ENCODE peak calls at places on chromosomes 5 and 9, in five cellular contexts. C, K, B, T and M are unnamed samples.

GRCh38 chr9:126411948-126412284 is 85.3 kb downstream of the MVB12B start:
- DNase-seq in B (no peak), K (no peak), T (no peak), C (no peak), M (no peak)

GRCh38 chr5:75566710-75567309 is 44.4 kb upstream of the ANKDD1B start:
- DNase-seq in B (peak), T (peak), C (no peak), K (no peak), M (peak)

GRCh38 chr5:175133185-175133584 is 310.8 kb downstream of the DRD1 start:
- DNase-seq in T (peak), C (no peak), B (no peak), K (no peak), M (no peak)

GRCh38 chr9:7174884-7175283 is 417.1 kb downstream of the KDM4C start:
- DNase-seq in C (no peak), B (no peak), K (no peak), T (peak), M (peak)

GRCh38 chr5:149079883-149080282 is 17.0 kb upstream of the SH3TC2 start:
- DNase-seq in C (no peak), K (no peak), B (no peak), T (no peak), M (no peak)

GRCh38 chr9:68643901-68644809 is 60.9 kb upstream of the PIP5K1B start:
- DNase-seq in B (no peak), C (no peak), T (no peak), K (no peak), M (peak)

GRCh38 chr5:141672071-141672855 is 9.8 kb downstream of the ARAP3 start:
- DNase-seq in K (no peak), T (no peak), C (no peak), B (no peak), M (no peak)

GRCh38 chr5:16492398-16493175 is 27.0 kb upstream of the ZNF622 start:
- DNase-seq in B (no peak), C (peak), K (peak), T (peak), M (no peak)

GRCh38 chr5:10485142-10485795 is 43.6 kb downstream of the ROPN1L start:
- DNase-seq in B (no peak), C (no peak), T (peak), K (no peak), M (peak)

GRCh38 chr9:126151031-126151670 is 175.5 kb upstream of the MVB12B start:
- DNase-seq in T (no peak), B (peak), C (no peak), K (peak), M (no peak)

GRCh38 chr9:6215562-6215961 is at the start of gene IL33:
- DNase-seq in B (no peak), K (no peak), T (no peak), C (peak), M (no peak)

GRCh38 chr5:176525677-176526076 is 11.5 kb downstream of the RNF44 start:
- DNase-seq in B (no peak), K (no peak), C (no peak), T (no peak), M (no peak)

GRCh38 chr5:109411627-109412026 is 1.9 kb upstream of the PJA2 start:
- DNase-seq in T (peak), K (no peak), B (no peak), C (no peak), M (peak)

GRCh38 chr5:132215329-132215728 is 12.3 kb downstream of the P4HA2 start:
- DNase-seq in C (peak), K (peak), T (peak), B (no peak), M (no peak)

GRCh38 chr9:3511537-3511936 is 14.3 kb downstream of the RFX3 start:
- DNase-seq in K (no peak), C (no peak), T (peak), B (peak), M (peak)

GRCh38 chr5:147911427-147911826 is 5.1 kb upstream of the C5orf46 start:
- DNase-seq in K (peak), B (no peak), T (no peak), C (peak), M (no peak)

GRCh38 chr5:575636-576035 is 36.5 kb upstream of the CEP72 start:
- DNase-seq in T (no peak), K (no peak), B (no peak), C (no peak), M (no peak)

GRCh38 chr5:121668635-121669034 is 183.0 kb upstream of the FTMT start:
- DNase-seq in C (no peak), B (no peak), T (no peak), K (no peak), M (peak)

GRCh38 chr9:130430232-130430631 is 14.5 kb upstream of the ASS1 start:
- DNase-seq in T (no peak), C (no peak), K (no peak), B (no peak), M (no peak)

GRCh38 chr5:122292357-122292756 is 19.7 kb upstream of the SNCAIP start:
- DNase-seq in T (no peak), C (no peak), B (no peak), K (no peak), M (no peak)

GRCh38 chr5:111748304-111748763 is 8.7 kb downstream of the NREP start:
- DNase-seq in B (no peak), K (no peak), C (no peak), T (no peak), M (no peak)

GRCh38 chr5:133489632-133490031 is 122.7 kb downstream of the FSTL4 start:
- DNase-seq in C (no peak), T (peak), B (peak), K (no peak), M (no peak)

GRCh38 chr5:15835514-15835913 is 335.5 kb downstream of the FBXL7 start:
- DNase-seq in K (no peak), B (no peak), C (no peak), T (no peak), M (no peak)

GRCh38 chr5:43674536-43674935 is 71.6 kb downstream of the NNT start:
- DNase-seq in C (no peak), T (no peak), K (no peak), B (no peak), M (no peak)

GRCh38 chr9:89448381-89448780 is 49.5 kb downstream of the SEMA4D start:
- DNase-seq in C (no peak), K (no peak), B (no peak), T (no peak), M (no peak)

GRCh38 chr5:58450811-58451629 is 8.9 kb downstream of the PLK2 start:
- DNase-seq in B (no peak), K (no peak), T (no peak), C (no peak), M (no peak)

GRCh38 chr5:56305551-56305950 is 72.4 kb upstream of the ANKRD55 start:
- DNase-seq in T (no peak), K (no peak), C (no peak), B (no peak), M (no peak)

GRCh38 chr5:132353593-132353992 is 15.9 kb upstream of the SLC22A5 start:
- DNase-seq in B (no peak), C (no peak), K (no peak), T (no peak), M (no peak)

GRCh38 chr5:10333154-10334006 is 20.1 kb upstream of the MARCHF6 start:
- DNase-seq in K (no peak), T (peak), C (no peak), B (no peak), M (peak)

GRCh38 chr5:151427258-151427657 is 20.1 kb upstream of the SLC36A1 start:
- DNase-seq in K (no peak), T (no peak), B (no peak), C (no peak), M (peak)

GRCh38 chr9:136858844-136859757 is 7.0 kb downstream of the MAMDC4 start:
- DNase-seq in B (no peak), C (no peak), K (no peak), T (peak), M (no peak)

GRCh38 chr5:154403234-154403633 is 42.6 kb upstream of the SAP30L start:
- DNase-seq in T (no peak), C (no peak), B (no peak), K (no peak), M (no peak)

GRCh38 chr9:135087489-135087791 is at the start of gene OLFM1:
- DNase-seq in T (peak), C (peak), K (peak), B (no peak), M (no peak)

GRCh38 chr9:7053903-7054302 is 296.1 kb downstream of the KDM4C start:
- DNase-seq in B (no peak), K (no peak), C (no peak), T (no peak), M (no peak)

GRCh38 chr5:139419793-139420192 is 15.9 kb upstream of the SPATA24 start:
- DNase-seq in B (no peak), T (no peak), K (no peak), C (no peak), M (no peak)

GRCh38 chr9:101736723-101737122 is 1.7 kb downstream of the GRIN3A start:
- DNase-seq in C (no peak), B (no peak), K (no peak), T (no peak), M (no peak)

GRCh38 chr5:42655982-42656660 is 100.5 kb upstream of the CCDC152 start:
- DNase-seq in T (no peak), B (no peak), K (no peak), C (no peak), M (no peak)

DNA sequence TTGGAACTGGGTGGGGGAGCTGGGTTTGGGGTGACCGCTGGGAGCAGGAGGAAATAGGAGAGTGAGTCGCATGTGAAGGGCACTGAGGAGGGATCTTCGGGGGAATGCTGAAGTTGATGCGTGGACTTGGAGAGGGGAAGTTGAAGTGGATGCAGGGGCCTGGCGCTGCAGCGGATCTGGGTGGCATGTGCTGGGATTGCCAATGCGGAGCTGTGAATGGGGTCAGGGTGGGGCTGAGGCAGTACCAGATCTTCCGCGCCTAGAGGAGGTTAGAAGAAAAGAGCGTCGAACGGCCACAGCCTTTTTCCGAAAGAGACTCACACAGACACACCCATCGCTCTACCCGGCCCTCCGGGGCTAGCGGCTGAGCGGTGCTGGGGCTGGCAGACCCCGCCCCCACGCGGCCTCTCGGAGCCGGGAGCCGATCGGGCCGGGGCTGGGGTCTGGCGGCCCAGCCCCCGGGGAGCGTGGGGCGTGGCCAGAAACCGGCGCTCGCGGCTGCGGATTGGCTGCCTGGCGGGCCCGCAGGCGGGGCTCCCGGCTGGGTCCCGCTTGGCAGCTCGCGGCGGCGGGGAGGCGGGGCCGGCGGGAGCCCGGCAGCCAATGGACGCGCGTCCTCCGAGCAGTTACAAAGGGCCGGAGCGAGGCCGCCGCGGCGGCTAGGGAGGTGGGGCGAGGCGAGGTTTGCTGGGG is at the start of gene TGFBR1:
- DNase-seq in B (peak), C (peak), K (peak), T (peak), M (peak)
- TF ChIP-seq POLR2A in B (no peak), C (peak), K (no peak), T (no peak), M (peak)

DNA sequence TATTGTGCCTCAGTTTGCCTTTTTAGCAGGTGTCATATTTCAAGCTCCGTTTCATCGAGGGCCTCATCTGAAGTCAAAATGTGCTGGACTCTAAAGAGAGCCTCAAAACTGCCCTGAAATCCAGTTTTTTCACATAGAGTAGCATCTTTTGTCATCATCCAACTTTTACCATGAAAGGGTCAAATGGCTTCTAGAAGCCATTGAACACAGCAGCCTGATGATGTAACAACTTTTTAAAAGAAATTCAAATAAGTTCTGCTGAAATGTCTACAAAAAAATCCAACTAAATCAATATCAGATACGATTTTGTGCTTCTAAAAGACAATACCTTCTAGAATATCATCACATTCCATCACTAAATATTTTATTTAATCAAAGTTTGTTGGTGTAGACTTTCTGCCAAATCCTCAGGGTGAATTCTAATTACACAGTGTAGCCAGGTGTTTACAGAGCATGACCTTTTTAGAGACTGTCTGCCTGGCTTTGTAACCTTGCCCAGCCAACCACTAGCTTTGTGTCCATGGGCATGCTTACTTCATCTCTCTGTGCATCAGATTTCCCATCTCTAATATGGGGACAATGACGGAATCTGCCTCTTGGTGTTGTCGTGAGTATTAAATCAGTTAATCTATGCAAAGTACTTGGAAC is 505.0 kb downstream of the EBF1 start:
- DNase-seq in C (no peak), T (no peak), B (no peak), K (no peak), M (no peak)
- TF ChIP-seq CTCF in C (no peak), T (no peak), B (no peak), K (no peak), M (no peak)

DNA sequence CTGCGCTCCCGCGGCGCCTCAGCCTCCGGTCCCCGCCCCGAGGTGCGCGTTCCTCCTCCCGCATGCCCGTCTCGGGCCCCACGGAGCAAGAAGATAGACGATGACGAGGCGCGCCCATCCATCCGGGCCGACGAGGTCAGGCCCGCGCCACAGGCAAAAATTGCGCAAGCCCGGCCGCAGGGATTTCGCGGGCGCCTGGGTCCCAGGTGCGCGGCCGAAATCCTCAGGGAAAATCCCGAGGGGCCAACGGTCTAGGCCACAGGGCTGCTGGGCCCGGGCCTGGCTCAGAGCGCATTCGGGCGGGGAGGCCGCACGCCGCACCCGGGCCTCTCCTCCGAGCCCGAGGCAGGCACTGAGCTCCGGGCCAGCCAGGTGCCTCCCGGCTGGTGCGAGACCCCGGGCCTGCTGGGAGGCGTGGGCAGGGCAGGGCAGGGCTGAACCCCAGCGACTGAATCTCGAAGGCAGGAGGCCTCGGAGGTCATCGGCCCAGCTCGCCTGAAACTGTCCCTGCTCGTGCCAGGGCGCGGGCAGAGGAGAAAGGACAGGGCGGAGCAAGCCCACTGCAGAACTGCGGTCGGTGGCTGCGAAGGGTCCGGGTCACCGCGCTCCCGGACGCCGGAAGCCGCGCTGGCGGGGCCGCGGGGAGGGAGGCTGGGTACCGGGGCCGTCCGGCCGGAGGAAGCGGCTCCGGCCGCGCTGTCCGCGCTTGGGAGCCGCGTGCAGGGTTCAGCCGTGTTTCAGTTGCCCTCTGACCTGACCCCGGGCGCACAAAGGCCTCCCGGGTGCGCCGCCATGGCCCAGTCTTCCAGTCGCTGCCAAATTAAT is 66.8 kb downstream of the FOXD1 start:
- DNase-seq in C (no peak), B (no peak), T (no peak), K (no peak), M (no peak)
- H3K4me3 ChIP-seq in C (peak), B (no peak), T (no peak), K (no peak), M (no peak)

GRCh38 chr9:133459476-133460404 is at the start of gene CACFD1:
- DNase-seq in C (peak), T (peak), K (peak), B (peak), M (peak)
- TF ChIP-seq POLR2A in C (peak), T (peak), K (no peak), B (peak), M (peak)

GRCh38 chr5:131160134-131160533 is 4.9 kb downstream of the HINT1 start:
- DNase-seq in K (no peak), B (no peak), T (no peak), C (no peak), M (no peak)
- TF ChIP-seq CTCF in K (no peak), B (no peak), T (no peak), C (no peak), M (no peak)

GRCh38 chr5:167295686-167296015 is 995.8 kb upstream of the WWC1 start:
- DNase-seq in C (no peak), T (no peak), B (no peak), K (no peak), M (no peak)
- H3K4me3 ChIP-seq in C (no peak), T (no peak), B (no peak), K (no peak), M (no peak)

DNA sequence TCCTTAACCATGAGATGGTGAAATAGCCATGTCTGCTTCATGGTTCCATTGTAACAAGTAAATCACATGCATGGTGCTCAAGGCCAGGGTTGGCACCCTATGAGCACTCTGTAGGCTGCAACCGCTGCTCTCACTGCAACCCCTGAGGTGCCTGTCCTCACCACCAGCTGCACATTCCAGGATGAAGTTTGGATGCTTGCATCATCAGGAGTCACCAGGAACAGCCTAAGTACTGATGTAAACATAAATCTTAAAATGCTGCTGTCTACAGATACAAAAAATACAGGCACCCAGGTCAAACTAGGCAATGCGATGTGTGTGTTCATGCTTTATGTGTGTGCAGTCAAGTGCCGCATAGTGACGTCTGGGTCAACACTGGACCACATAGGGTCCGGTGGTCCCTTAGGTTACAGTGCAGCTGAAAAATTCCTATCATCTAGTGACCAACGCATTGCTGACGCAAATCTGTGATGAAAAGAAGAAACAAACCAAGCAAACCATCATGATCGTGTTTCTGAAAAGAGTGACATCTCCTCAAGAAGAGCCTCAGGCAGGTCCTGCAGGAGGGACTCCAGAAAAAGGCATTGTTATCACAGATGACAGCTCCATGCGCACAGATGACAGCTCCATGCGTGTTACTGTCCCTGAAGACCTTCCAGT is 234.8 kb downstream of the AUH start:
- DNase-seq in T (no peak), C (no peak), B (no peak), K (no peak), M (no peak)
- TF ChIP-seq POLR2A in T (no peak), C (no peak), B (no peak), K (no peak), M (no peak)

DNA sequence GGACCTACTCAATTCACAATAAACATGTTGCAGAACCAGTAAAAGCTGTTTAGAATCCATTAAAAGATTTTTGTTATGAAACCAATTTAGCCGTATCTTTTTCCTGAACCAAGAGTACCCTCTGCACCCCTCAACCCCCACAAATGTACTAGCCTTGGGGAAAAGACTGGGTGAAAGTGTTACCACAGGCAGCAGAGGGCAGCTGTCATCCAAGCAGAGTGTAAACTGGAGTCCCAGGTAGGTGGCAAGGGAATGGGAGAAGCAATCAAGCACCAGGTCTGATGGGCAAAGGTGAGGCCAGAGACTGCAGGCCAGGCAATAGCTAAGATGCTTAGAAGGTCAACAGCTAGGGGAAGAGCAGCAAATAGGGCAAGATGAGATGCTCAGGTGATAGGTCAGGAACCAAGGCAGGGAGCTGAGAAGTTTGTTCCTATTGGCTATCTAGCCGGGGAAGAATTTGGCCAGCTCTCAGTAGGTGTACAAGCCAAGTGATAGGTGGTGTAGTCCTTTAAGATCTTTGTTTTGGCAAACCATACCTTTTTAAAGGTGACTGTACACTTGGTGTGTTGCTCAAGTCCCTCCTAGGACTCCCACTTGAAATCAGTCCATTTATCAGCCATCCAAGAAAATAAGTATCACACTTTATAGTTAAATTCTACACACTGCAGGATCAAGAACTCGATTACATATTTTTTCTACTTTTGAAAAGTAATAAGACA is 77.8 kb upstream of the CCDC112 start:
- DNase-seq in B (no peak), K (no peak), C (no peak), T (no peak), M (no peak)
- TF ChIP-seq CTCF in B (peak), K (no peak), C (no peak), T (peak), M (no peak)